ENCODE peak calls at places on chromosomes 4 and X, in nine cellular contexts. R is activated CD4-positive, alpha-beta T cell treated with anti-CD3 and anti-CD28 coated beads for 48 hours; A is choroid plexus epithelial cell; O is COR-L47; S is cardiac fibroblast; V is T follicular helper cell; B is left ventricle myocardium superior; I is stimulated activated CD4-positive, alpha-beta T cell treated with anti-CD3 and anti-CD28 coated beads, Interleukin-1b, Interleukin-23, amount 100 ng/mL, for 48 hours; J is pancreas. T is an unnamed sample.

GRCh38 chr4:126223784-126224407 is 909.1 kb downstream of the FAT4 start:
- DNase-seq in R (no peak), V (no peak), B (no peak), O (no peak), I (no peak), S (peak), J (no peak), A (peak), T (peak)

GRCh38 chr4:24657768-24658617 is 73.6 kb upstream of the DHX15 start:
- DNase-seq in O (peak), R (peak), A (peak), I (peak), V (no peak), B (peak), J (peak), S (peak), T (no peak)

GRCh38 chrX:84469226-84469625 is 33.0 kb downstream of the HDX start:
- DNase-seq in B (no peak), V (no peak), S (peak), O (peak), A (peak), I (no peak), R (no peak), J (no peak), T (peak)

GRCh38 chrX:42149786-42150185 is 226.4 kb upstream of the CASK start:
- DNase-seq in S (peak), J (no peak), I (no peak), R (no peak), A (peak), V (no peak), B (no peak), O (no peak), T (no peak)

GRCh38 chr4:94641702-94642560 is 115.8 kb upstream of the BMPR1B start:
- DNase-seq in A (peak), S (peak), O (no peak), V (no peak), J (no peak), B (no peak), R (no peak), I (no peak), T (peak)

GRCh38 chr4:175273995-175274753 is 356.0 kb downstream of the ADAM29 start:
- DNase-seq in B (no peak), I (no peak), V (no peak), S (peak), O (no peak), A (peak), J (no peak), R (no peak), T (no peak)

GRCh38 chrX:18119856-18120255 is 100.8 kb downstream of the BEND2 start:
- DNase-seq in V (no peak), J (no peak), B (no peak), R (peak), S (no peak), A (no peak), I (no peak), O (peak), T (no peak)

GRCh38 chr4:152419809-152420208 is 116.1 kb downstream of the FBXW7 start:
- DNase-seq in J (no peak), I (no peak), V (no peak), R (no peak), B (no peak), O (no peak), A (no peak), S (no peak), T (no peak)

GRCh38 chr4:27217261-27217769 is 356.7 kb downstream of the STIM2 start:
- DNase-seq in A (no peak), S (no peak), B (no peak), O (no peak), V (no peak), J (no peak), I (no peak), R (no peak), T (no peak)

GRCh38 chrX:20968996-20969395 is 405.2 kb upstream of the CNKSR2 start:
- DNase-seq in S (peak), I (no peak), O (no peak), B (no peak), V (no peak), A (peak), R (no peak), J (no peak), T (no peak)

GRCh38 chrX:19121898-19122640 is at the start of gene ADGRG2:
- DNase-seq in J (peak), B (peak), R (no peak), S (peak), I (no peak), A (peak), V (no peak), O (no peak), T (peak)

GRCh38 chr4:177771645-177772044 is 329.4 kb upstream of the AGA start:
- DNase-seq in B (no peak), S (no peak), J (no peak), R (no peak), I (no peak), V (no peak), A (no peak), O (no peak), T (no peak)

GRCh38 chrX:119573840-119574393 is 446 bp upstream of the UBE2A start:
- DNase-seq in S (peak), V (no peak), J (peak), O (no peak), A (peak), R (peak), I (no peak), B (no peak), T (peak)

GRCh38 chrX:136781180-136781797 is 557 bp upstream of the ARHGEF6 start:
- DNase-seq in J (no peak), I (no peak), B (no peak), V (no peak), R (no peak), S (peak), A (peak), O (no peak), T (peak)

GRCh38 chrX:22033818-22034217 is 1.7 kb downstream of the PHEX start:
- DNase-seq in A (no peak), O (peak), V (no peak), S (no peak), R (no peak), J (no peak), I (no peak), B (no peak), T (no peak)

GRCh38 chr4:140637836-140638235 is 69.1 kb upstream of the UCP1 start:
- DNase-seq in J (no peak), O (peak), B (no peak), R (peak), V (no peak), I (peak), S (peak), A (peak), T (peak)

GRCh38 chr4:119615068-119615744 is 13.4 kb downstream of the PDE5A start:
- DNase-seq in O (no peak), S (no peak), A (peak), B (no peak), I (no peak), V (no peak), J (no peak), R (no peak), T (peak)

GRCh38 chr4:26916195-26916594 is 55.6 kb downstream of the STIM2 start:
- DNase-seq in B (no peak), R (no peak), A (peak), J (no peak), O (peak), S (peak), I (no peak), V (no peak), T (no peak)

GRCh38 chrX:81229208-81229607 is 27.3 kb downstream of the SH3BGRL start:
- DNase-seq in R (no peak), A (no peak), O (no peak), J (no peak), S (no peak), I (no peak), B (no peak), V (no peak), T (no peak)

GRCh38 chr4:5874811-5875465 is 17.9 kb downstream of the CRMP1 start:
- DNase-seq in B (no peak), R (no peak), I (no peak), J (no peak), S (peak), A (peak), V (no peak), O (peak), T (no peak)

GRCh38 chr4:183499389-183499788 is 5.5 kb upstream of the ING2 start:
- DNase-seq in V (no peak), I (no peak), B (no peak), S (no peak), J (peak), A (no peak), O (peak), R (no peak), T (peak)

GRCh38 chr4:158789853-158790252 is 21.0 kb downstream of the FNIP2 start:
- DNase-seq in V (no peak), A (no peak), S (no peak), R (no peak), O (no peak), I (no peak), B (no peak), J (no peak), T (no peak)

GRCh38 chr4:81465668-81466357 is 5.9 kb downstream of the RASGEF1B start:
- DNase-seq in S (no peak), J (no peak), O (peak), R (no peak), I (no peak), V (no peak), B (no peak), A (no peak), T (no peak)

GRCh38 chr4:44257461-44257860 is 191.1 kb downstream of the KCTD8 start:
- DNase-seq in J (no peak), A (no peak), I (no peak), V (no peak), B (no peak), R (no peak), S (peak), O (no peak), T (no peak)

T was measured in endothelial cell of umbilical vein.